ENCODE peak calls at places on chromosomes 16 and 17, in seven cellular contexts. One of them, this sample, is unnamed.

GRCh38 chr16:4677390-4677789 is 16.0 kb upstream of the NUDT16L1 start:
- DNase-seq in right atrium auricular region: no peak
- DNase-seq in keratinocyte: no peak
- DNase-seq in A549: no peak
- DNase-seq in pancreas: no peak
- DNase-seq in cardiac fibroblast: no peak
- DNase-seq in upper lobe of right lung: peak
- DNase-seq in this sample: no peak

GRCh38 chr16:23452572-23453337 is at the start of gene COG7:
- DNase-seq in upper lobe of right lung: peak
- DNase-seq in pancreas: peak
- DNase-seq in keratinocyte: peak
- DNase-seq in right atrium auricular region: peak
- DNase-seq in cardiac fibroblast: peak
- DNase-seq in A549: peak
- DNase-seq in this sample: peak

GRCh38 chr17:38658741-38659345 is 15.9 kb downstream of the EPOP start:
- DNase-seq in right atrium auricular region: no peak
- DNase-seq in upper lobe of right lung: peak
- DNase-seq in A549: no peak
- DNase-seq in keratinocyte: no peak
- DNase-seq in cardiac fibroblast: no peak
- DNase-seq in pancreas: no peak
- DNase-seq in this sample: no peak

GRCh38 chr17:7841622-7842379 is 7.8 kb downstream of the KDM6B start:
- DNase-seq in upper lobe of right lung: peak
- DNase-seq in right atrium auricular region: peak
- DNase-seq in keratinocyte: no peak
- DNase-seq in cardiac fibroblast: peak
- DNase-seq in pancreas: peak
- DNase-seq in A549: peak
- DNase-seq in this sample: peak

GRCh38 chr16:17382949-17383348 is 87.8 kb downstream of the XYLT1 start:
- DNase-seq in A549: no peak
- DNase-seq in right atrium auricular region: no peak
- DNase-seq in upper lobe of right lung: no peak
- DNase-seq in cardiac fibroblast: no peak
- DNase-seq in pancreas: no peak
- DNase-seq in keratinocyte: no peak
- DNase-seq in this sample: no peak

GRCh38 chr17:19718613-19719364 is 2.4 kb upstream of the SLC47A2 start:
- DNase-seq in keratinocyte: peak
- DNase-seq in A549: peak
- DNase-seq in cardiac fibroblast: no peak
- DNase-seq in pancreas: no peak
- DNase-seq in right atrium auricular region: no peak
- DNase-seq in upper lobe of right lung: peak
- DNase-seq in this sample: no peak

GRCh38 chr17:4934173-4934979 is 2.3 kb downstream of the GP1BA start:
- DNase-seq in pancreas: no peak
- DNase-seq in A549: no peak
- DNase-seq in cardiac fibroblast: peak
- DNase-seq in right atrium auricular region: no peak
- DNase-seq in keratinocyte: no peak
- DNase-seq in upper lobe of right lung: peak
- DNase-seq in this sample: no peak

GRCh38 chr16:14278749-14279148 is 207.6 kb downstream of the MRTFB start:
- DNase-seq in cardiac fibroblast: no peak
- DNase-seq in upper lobe of right lung: no peak
- DNase-seq in right atrium auricular region: no peak
- DNase-seq in keratinocyte: no peak
- DNase-seq in pancreas: no peak
- DNase-seq in A549: no peak
- DNase-seq in this sample: no peak

GRCh38 chr16:87322360-87322759 is 5.2 kb upstream of the C16orf95 start:
- DNase-seq in cardiac fibroblast: no peak
- DNase-seq in pancreas: no peak
- DNase-seq in A549: no peak
- DNase-seq in keratinocyte: no peak
- DNase-seq in upper lobe of right lung: no peak
- DNase-seq in right atrium auricular region: no peak
- DNase-seq in this sample: no peak

GRCh38 chr16:61105544-61105943 is 930.7 kb downstream of the CDH8 start:
- DNase-seq in cardiac fibroblast: no peak
- DNase-seq in pancreas: no peak
- DNase-seq in A549: no peak
- DNase-seq in right atrium auricular region: no peak
- DNase-seq in keratinocyte: no peak
- DNase-seq in upper lobe of right lung: no peak
- DNase-seq in this sample: no peak

GRCh38 chr17:8470447-8471047 is 34.9 kb downstream of the NDEL1 start:
- DNase-seq in A549: no peak
- DNase-seq in keratinocyte: no peak
- DNase-seq in upper lobe of right lung: no peak
- DNase-seq in cardiac fibroblast: peak
- DNase-seq in right atrium auricular region: no peak
- DNase-seq in pancreas: no peak
- DNase-seq in this sample: peak

GRCh38 chr16:78629173-78629572 is 529.7 kb downstream of the WWOX start:
- DNase-seq in upper lobe of right lung: no peak
- DNase-seq in right atrium auricular region: no peak
- DNase-seq in keratinocyte: no peak
- DNase-seq in A549: no peak
- DNase-seq in cardiac fibroblast: no peak
- DNase-seq in pancreas: no peak
- DNase-seq in this sample: no peak

GRCh38 chr17:44170499-44171201 is at the start of gene ASB16:
- DNase-seq in pancreas: peak
- DNase-seq in keratinocyte: no peak
- DNase-seq in right atrium auricular region: no peak
- DNase-seq in A549: no peak
- DNase-seq in upper lobe of right lung: no peak
- DNase-seq in cardiac fibroblast: peak
- DNase-seq in this sample: no peak

GRCh38 chr17:63496177-63496576 is 19.3 kb downstream of the ACE start:
- DNase-seq in upper lobe of right lung: no peak
- DNase-seq in pancreas: no peak
- DNase-seq in cardiac fibroblast: no peak
- DNase-seq in keratinocyte: no peak
- DNase-seq in A549: no peak
- DNase-seq in right atrium auricular region: no peak
- DNase-seq in this sample: no peak

GRCh38 chr17:63495471-63495870 is 18.6 kb downstream of the ACE start:
- DNase-seq in keratinocyte: no peak
- DNase-seq in upper lobe of right lung: no peak
- DNase-seq in A549: no peak
- DNase-seq in right atrium auricular region: no peak
- DNase-seq in cardiac fibroblast: peak
- DNase-seq in pancreas: no peak
- DNase-seq in this sample: no peak

GRCh38 chr17:63498621-63499195 is 21.8 kb downstream of the ACE start:
- DNase-seq in pancreas: no peak
- DNase-seq in A549: no peak
- DNase-seq in upper lobe of right lung: no peak
- DNase-seq in cardiac fibroblast: peak
- DNase-seq in right atrium auricular region: no peak
- DNase-seq in keratinocyte: no peak
- DNase-seq in this sample: no peak

GRCh38 chr17:63496663-63497400 is 20.0 kb downstream of the ACE start:
- DNase-seq in keratinocyte: no peak
- DNase-seq in pancreas: no peak
- DNase-seq in right atrium auricular region: no peak
- DNase-seq in cardiac fibroblast: no peak
- DNase-seq in A549: no peak
- DNase-seq in upper lobe of right lung: no peak
- DNase-seq in this sample: no peak

DNA sequence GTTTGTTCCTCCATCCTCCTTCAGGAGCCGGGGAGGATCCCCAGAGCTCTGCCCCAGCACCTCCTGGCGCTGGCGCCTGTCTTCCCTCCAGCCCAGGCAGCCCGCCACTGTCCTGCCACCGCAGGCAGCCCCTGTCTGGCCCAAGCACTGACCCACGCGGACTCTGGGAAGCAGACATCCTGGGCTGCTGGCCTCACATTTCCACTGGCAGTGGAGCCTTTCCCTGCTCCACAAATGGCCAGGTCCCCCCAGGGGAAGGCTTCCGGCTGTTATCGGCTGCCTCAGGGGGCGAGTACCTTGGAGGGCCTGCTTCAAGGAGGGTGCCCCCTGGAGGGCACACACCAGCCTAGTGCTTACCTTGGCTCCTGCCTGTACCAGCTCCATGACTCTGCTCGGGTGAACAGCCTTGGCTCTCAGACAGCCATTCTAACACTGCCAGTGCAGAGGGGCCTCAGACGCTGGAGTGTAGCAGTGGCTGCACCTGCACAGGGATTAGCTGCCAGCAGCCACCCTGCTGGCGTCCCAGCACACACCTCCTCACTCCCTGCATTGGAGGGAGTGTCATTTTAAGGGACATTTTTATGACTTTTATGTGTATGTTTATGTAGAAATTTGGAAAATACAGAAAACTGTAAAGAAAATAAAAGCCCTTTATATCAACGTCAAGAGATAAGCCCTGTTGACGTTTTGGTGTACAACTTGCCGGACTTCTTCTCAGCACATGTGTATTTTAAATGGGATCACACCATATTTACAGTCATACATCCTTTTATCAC is 21.0 kb downstream of the ACE start:
- DNase-seq in A549: peak
- DNase-seq in upper lobe of right lung: no peak
- DNase-seq in cardiac fibroblast: no peak
- DNase-seq in right atrium auricular region: no peak
- DNase-seq in pancreas: no peak
- DNase-seq in keratinocyte: no peak
- DNase-seq in this sample: no peak
- TF ChIP-seq CTCF in A549: peak
- TF ChIP-seq CTCF in upper lobe of right lung: peak
- TF ChIP-seq CTCF in cardiac fibroblast: no peak
- TF ChIP-seq CTCF in right atrium auricular region: no peak
- TF ChIP-seq CTCF in pancreas: no peak
- TF ChIP-seq CTCF in keratinocyte: peak
- TF ChIP-seq CTCF in this sample: peak

GRCh38 chr17:29590979-29591736 is 1.7 kb upstream of the GIT1 start:
- DNase-seq in A549: peak
- DNase-seq in right atrium auricular region: no peak
- DNase-seq in pancreas: peak
- DNase-seq in cardiac fibroblast: peak
- DNase-seq in upper lobe of right lung: peak
- DNase-seq in keratinocyte: no peak
- DNase-seq in this sample: no peak
- H3K4me3 ChIP-seq in A549: peak
- H3K4me3 ChIP-seq in right atrium auricular region: peak
- H3K4me3 ChIP-seq in pancreas: no peak
- H3K4me3 ChIP-seq in cardiac fibroblast: peak
- H3K4me3 ChIP-seq in upper lobe of right lung: peak
- H3K4me3 ChIP-seq in keratinocyte: no peak
- H3K4me3 ChIP-seq in this sample: peak

GRCh38 chr17:76275382-76276068 is 10.4 kb downstream of the UBALD2 start:
- DNase-seq in right atrium auricular region: no peak
- DNase-seq in upper lobe of right lung: no peak
- DNase-seq in pancreas: no peak
- DNase-seq in A549: no peak
- DNase-seq in cardiac fibroblast: no peak
- DNase-seq in keratinocyte: no peak
- DNase-seq in this sample: no peak

GRCh38 chr17:76273435-76273921 is 8.3 kb downstream of the UBALD2 start:
- DNase-seq in keratinocyte: no peak
- DNase-seq in A549: no peak
- DNase-seq in cardiac fibroblast: no peak
- DNase-seq in right atrium auricular region: no peak
- DNase-seq in pancreas: no peak
- DNase-seq in upper lobe of right lung: peak
- DNase-seq in this sample: no peak

GRCh38 chr17:76272541-76273434 is 7.6 kb downstream of the UBALD2 start:
- DNase-seq in keratinocyte: no peak
- DNase-seq in pancreas: no peak
- DNase-seq in upper lobe of right lung: no peak
- DNase-seq in right atrium auricular region: no peak
- DNase-seq in A549: no peak
- DNase-seq in cardiac fibroblast: no peak
- DNase-seq in this sample: no peak

GRCh38 chr17:76274559-76274956 is 9.4 kb downstream of the UBALD2 start:
- DNase-seq in right atrium auricular region: no peak
- DNase-seq in A549: no peak
- DNase-seq in pancreas: no peak
- DNase-seq in upper lobe of right lung: no peak
- DNase-seq in keratinocyte: no peak
- DNase-seq in cardiac fibroblast: no peak
- DNase-seq in this sample: no peak

GRCh38 chr17:76273923-76274558 is 8.9 kb downstream of the UBALD2 start:
- DNase-seq in upper lobe of right lung: peak
- DNase-seq in keratinocyte: no peak
- DNase-seq in pancreas: no peak
- DNase-seq in A549: no peak
- DNase-seq in cardiac fibroblast: no peak
- DNase-seq in right atrium auricular region: no peak
- DNase-seq in this sample: no peak
- TF ChIP-seq CTCF in upper lobe of right lung: no peak
- TF ChIP-seq CTCF in keratinocyte: no peak
- TF ChIP-seq CTCF in pancreas: no peak
- TF ChIP-seq CTCF in A549: no peak
- TF ChIP-seq CTCF in cardiac fibroblast: no peak
- TF ChIP-seq CTCF in right atrium auricular region: no peak
- TF ChIP-seq CTCF in this sample: no peak

GRCh38 chr17:53058031-53058430 is 764.7 kb upstream of the KIF2B start:
- DNase-seq in upper lobe of right lung: no peak
- DNase-seq in keratinocyte: no peak
- DNase-seq in right atrium auricular region: no peak
- DNase-seq in cardiac fibroblast: no peak
- DNase-seq in pancreas: no peak
- DNase-seq in A549: no peak
- DNase-seq in this sample: peak

DNA sequence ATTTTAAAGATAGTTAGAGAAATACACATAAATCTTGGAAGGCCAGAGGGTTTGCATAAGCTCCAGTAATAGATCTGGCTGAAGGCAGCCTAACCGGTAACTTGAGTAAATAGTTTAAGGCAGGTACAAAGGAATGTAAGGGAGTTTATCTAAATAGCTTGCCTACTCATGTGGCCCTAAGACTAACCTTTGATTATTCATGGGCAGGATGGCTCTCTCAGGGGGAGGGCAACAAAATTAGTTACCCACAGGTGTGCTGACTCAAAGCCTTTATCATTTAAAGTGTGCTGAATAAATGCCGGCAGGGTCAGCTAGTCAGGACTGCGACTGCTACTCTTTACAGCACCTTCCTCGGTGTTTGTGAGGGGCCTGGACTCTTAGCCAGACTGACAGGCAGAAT is 761.3 kb upstream of the KIF2B start:
- DNase-seq in A549: no peak
- DNase-seq in pancreas: no peak
- DNase-seq in right atrium auricular region: no peak
- DNase-seq in cardiac fibroblast: no peak
- DNase-seq in keratinocyte: no peak
- DNase-seq in upper lobe of right lung: no peak
- DNase-seq in this sample: peak
- H3K4me3 ChIP-seq in A549: no peak
- H3K4me3 ChIP-seq in pancreas: no peak
- H3K4me3 ChIP-seq in right atrium auricular region: no peak
- H3K4me3 ChIP-seq in cardiac fibroblast: no peak
- H3K4me3 ChIP-seq in keratinocyte: no peak
- H3K4me3 ChIP-seq in upper lobe of right lung: no peak
- H3K4me3 ChIP-seq in this sample: no peak

GRCh38 chr16:35398208-35398607 is 1938.8 kb downstream of the TP53TG3F start:
- DNase-seq in pancreas: no peak
- DNase-seq in right atrium auricular region: no peak
- DNase-seq in upper lobe of right lung: no peak
- DNase-seq in keratinocyte: no peak
- DNase-seq in A549: no peak
- DNase-seq in cardiac fibroblast: no peak
- DNase-seq in this sample: no peak
- TF ChIP-seq CTCF in pancreas: no peak
- TF ChIP-seq CTCF in right atrium auricular region: no peak
- TF ChIP-seq CTCF in upper lobe of right lung: no peak
- TF ChIP-seq CTCF in keratinocyte: no peak
- TF ChIP-seq CTCF in A549: no peak
- TF ChIP-seq CTCF in cardiac fibroblast: no peak
- TF ChIP-seq CTCF in this sample: no peak

This sample was measured in kidney epithelial cell.